ENCODE peak calls at places on chromosomes 2 and 18, in six cellular contexts. I, M, Z, R, P and T are unnamed samples.

GRCh38 chr2:102181376-102181775 is 5.4 kb upstream of the IL1RL2 start:
- DNase-seq in I (no peak), Z (no peak), M (no peak), P (no peak), R (no peak), T (no peak)

GRCh38 chr2:42879913-42880737 is 87.7 kb upstream of the HAAO start:
- DNase-seq in I (peak; percentile 80), M (no peak), P (no peak), Z (peak; percentile 64), R (no peak), T (no peak)

GRCh38 chr18:54531402-54532065 is 59.5 kb upstream of the DYNAP start:
- DNase-seq in M (no peak), Z (no peak), P (no peak), R (no peak), I (no peak), T (no peak)

GRCh38 chr18:22422909-22423548 is 5.3 kb upstream of the CTAGE1 start:
- DNase-seq in R (no peak), P (peak; percentile 87), I (no peak), M (no peak), Z (peak; percentile 84), T (no peak)

GRCh38 chr2:168559187-168559586 is 103.1 kb downstream of the CERS6 start:
- DNase-seq in R (no peak), I (no peak), P (no peak), Z (peak; percentile 29), M (no peak), T (no peak)

GRCh38 chr2:151777487-151777886 is 43.2 kb upstream of the NEB start:
- DNase-seq in P (no peak), Z (no peak), M (no peak), I (no peak), R (no peak), T (no peak)

GRCh38 chr18:76699923-76700322 is 122.4 kb upstream of the ZNF236 start:
- DNase-seq in R (no peak), P (no peak), I (no peak), M (no peak), Z (no peak), T (no peak)

GRCh38 chr2:184091456-184091855 is 506.9 kb upstream of the ZNF804A start:
- DNase-seq in M (no peak), R (no peak), I (no peak), Z (no peak), P (no peak), T (no peak)

GRCh38 chr2:218908721-218909619 is 28.3 kb downstream of the WNT10A start:
- DNase-seq in I (peak; percentile 95), M (peak; percentile 80), R (peak; percentile 95), Z (peak; percentile 83), P (peak; percentile 71), T (peak; percentile 93)

GRCh38 chr2:191620144-191620543 is 57.8 kb upstream of the NABP1 start:
- DNase-seq in I (no peak), M (no peak), R (no peak), P (peak; percentile 64), Z (peak; percentile 24), T (no peak)

GRCh38 chr2:186543561-186544131 is 46.2 kb upstream of the ITGAV start:
- DNase-seq in Z (peak; percentile 68), P (peak; percentile 80), I (no peak), M (no peak), R (no peak), T (no peak)

GRCh38 chr18:35713545-35713944 is 132.0 kb downstream of the GALNT1 start:
- DNase-seq in R (no peak), M (no peak), P (peak; percentile 39), I (no peak), Z (peak; percentile 47), T (no peak)

GRCh38 chr2:101627284-101628049 is 70.0 kb upstream of the MAP4K4 start:
- DNase-seq in R (no peak), Z (no peak), P (no peak), M (no peak), I (no peak), T (peak; percentile 41)

GRCh38 chr2:118291481-118291880 is 203.2 kb downstream of the INSIG2 start:
- DNase-seq in P (no peak), R (no peak), M (no peak), I (no peak), Z (no peak), T (no peak)

GRCh38 chr18:23307567-23308295 is 145.4 kb upstream of the RIOK3 start:
- DNase-seq in P (peak; percentile 58), I (peak; percentile 82), R (no peak), M (no peak), Z (peak; percentile 41), T (no peak)

GRCh38 chr2:64283641-64284371 is 139.6 kb upstream of the PELI1 start:
- DNase-seq in P (no peak), Z (no peak), R (no peak), M (no peak), I (no peak), T (no peak)

GRCh38 chr2:64482765-64483504 is 29.0 kb downstream of the LGALSL start:
- DNase-seq in R (no peak), Z (peak; percentile 23), P (no peak), I (no peak), M (no peak), T (no peak)

GRCh38 chr2:118772487-118773200 is 74.8 kb downstream of the EN1 start:
- DNase-seq in I (no peak), M (no peak), R (no peak), P (no peak), Z (no peak), T (no peak)

GRCh38 chr2:150011336-150011735 is 423.8 kb upstream of the MMADHC start:
- DNase-seq in I (no peak), R (no peak), Z (peak; percentile 17), P (peak; percentile 58), M (no peak), T (no peak)

GRCh38 chr2:37623971-37624897 is 47.2 kb downstream of the CDC42EP3 start:
- DNase-seq in Z (no peak), M (no peak), I (no peak), P (peak; percentile 75), R (no peak), T (no peak)

GRCh38 chr2:220053919-220054318 is 426.5 kb downstream of the SLC4A3 start:
- DNase-seq in R (no peak), I (no peak), M (no peak), P (peak; percentile 19), Z (no peak), T (no peak)

GRCh38 chr2:85547089-85547858 is 8.3 kb downstream of the MAT2A start:
- DNase-seq in R (no peak), P (no peak), I (no peak), M (no peak), Z (no peak), T (no peak)

GRCh38 chr2:212968284-212969081 is 182.9 kb downstream of the IKZF2 start:
- DNase-seq in Z (no peak), I (no peak), P (no peak), R (no peak), M (no peak), T (no peak)

GRCh38 chr2:68357608-68358337 is 7.3 kb upstream of the PLEK start:
- DNase-seq in Z (peak; percentile 75), R (peak; percentile 33), M (peak; percentile 57), I (no peak), P (peak; percentile 58), T (no peak)

GRCh38 chr2:68356599-68357239 is 8.4 kb upstream of the PLEK start:
- DNase-seq in R (no peak), Z (no peak), M (no peak), P (no peak), I (no peak), T (no peak)

GRCh38 chr2:68352651-68353386 is 12.3 kb upstream of the PLEK start:
- DNase-seq in R (no peak), I (no peak), M (no peak), P (no peak), Z (peak; percentile 8), T (no peak)
- TF ChIP-seq CTCF in R (no peak), I (no peak), M (no peak), P (no peak), Z (no peak), T (no peak)

DNA sequence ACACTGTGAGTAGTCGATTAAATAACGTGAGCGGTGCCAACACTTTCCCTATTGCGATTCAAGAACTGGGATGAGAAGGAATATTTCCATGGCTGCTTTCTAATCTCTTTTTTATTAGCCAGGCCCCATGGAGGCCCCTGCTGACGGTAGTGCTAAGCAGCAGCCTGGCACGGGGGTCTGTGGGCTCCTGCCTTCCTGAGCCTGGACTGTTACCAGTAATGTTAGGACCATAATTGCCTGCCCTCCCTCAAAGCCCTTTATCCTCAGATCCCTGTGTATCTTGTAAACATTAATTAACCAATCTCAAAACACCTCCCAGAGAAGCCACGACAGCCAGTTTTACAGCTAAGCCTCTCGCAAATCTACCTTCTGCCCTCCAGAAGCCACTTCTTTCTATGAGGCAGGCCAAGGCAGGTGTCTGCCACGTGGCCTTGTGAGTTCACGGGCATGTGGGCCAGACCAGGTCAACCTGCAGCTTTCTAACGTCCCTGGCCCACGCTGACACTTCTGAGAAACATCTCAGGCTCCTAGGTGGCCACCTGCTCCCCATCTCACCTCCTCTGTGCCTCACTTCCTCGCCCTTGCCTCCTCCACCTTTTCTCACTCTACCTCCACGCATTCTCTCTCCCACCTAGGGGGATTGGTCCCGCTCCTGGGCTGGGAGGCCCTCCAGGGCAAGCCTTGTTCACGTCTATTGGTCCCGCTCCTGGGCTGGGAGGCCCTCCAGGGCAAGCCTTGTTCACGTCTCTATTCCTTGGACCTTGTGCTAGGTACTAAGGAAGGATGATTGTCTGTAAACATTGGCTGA is 64.4 kb downstream of the EDAR start:
- DNase-seq in R (no peak), I (peak; percentile 65), Z (no peak), P (no peak), M (no peak), T (no peak)
- TF ChIP-seq CTCF in R (no peak), I (no peak), Z (no peak), P (no peak), M (no peak), T (no peak)

GRCh38 chr2:233208382-233209116 is 42.9 kb upstream of the ATG16L1 start:
- DNase-seq in M (no peak), R (no peak), P (no peak), I (peak; percentile 23), Z (no peak), T (no peak)
- TF ChIP-seq CTCF in M (no peak), R (no peak), P (no peak), I (no peak), Z (no peak), T (no peak)

GRCh38 chr18:50405582-50406271 is 30.9 kb downstream of the SKA1 start:
- DNase-seq in R (no peak), M (no peak), Z (no peak), I (no peak), P (no peak), T (no peak)

GRCh38 chr18:50410894-50411293 is 36.0 kb downstream of the SKA1 start:
- DNase-seq in M (no peak), R (no peak), Z (peak; percentile 73), I (no peak), P (peak; percentile 50), T (no peak)

GRCh38 chr18:50410008-50410407 is 35.2 kb downstream of the SKA1 start:
- DNase-seq in I (no peak), P (no peak), Z (no peak), R (peak; percentile 53), M (no peak), T (no peak)
- TF ChIP-seq CTCF in I (no peak), P (no peak), Z (no peak), R (no peak), M (no peak), T (no peak)